ENCODE peak calls at places on chromosomes 5 and 9, in seven cellular contexts. C, W, E, F, U, G and V are unnamed samples.

GRCh38 chr9:22158983-22159382 is 149.9 kb upstream of the CDKN2B start:
- DNase-seq in C (peak; percentile 50), W (no peak), E (no peak), F (peak; percentile 66), U (no peak), G (peak; percentile 70), V (peak; percentile 18)

GRCh38 chr5:122694884-122695283 is 80.0 kb upstream of the SNX2 start:
- DNase-seq in C (no peak), W (no peak), E (no peak), F (no peak), U (no peak), G (no peak), V (no peak)

GRCh38 chr5:141883184-141883947 is 5.2 kb upstream of the PCDH1 start:
- DNase-seq in C (peak; percentile 58), W (no peak), E (no peak), F (no peak), U (no peak), G (no peak), V (no peak)

GRCh38 chr9:101311759-101312420 is 72.9 kb downstream of the BAAT start:
- DNase-seq in C (no peak), W (no peak), E (no peak), F (peak; percentile 54), U (peak; percentile 23), G (peak; percentile 44), V (no peak)

GRCh38 chr5:76175821-76176403 is 92.7 kb downstream of the SV2C start:
- DNase-seq in C (no peak), W (no peak), E (no peak), F (no peak), U (peak; percentile 64), G (no peak), V (no peak)

GRCh38 chr5:125326114-125326513 is 579.7 kb upstream of the ZNF608 start:
- DNase-seq in C (peak; percentile 86), W (no peak), E (no peak), F (peak; percentile 40), U (no peak), G (peak; percentile 46), V (peak; percentile 23)

GRCh38 chr5:43854697-43855292 is 251.8 kb downstream of the NNT start:
- DNase-seq in C (no peak), W (no peak), E (no peak), F (no peak), U (no peak), G (no peak), V (no peak)

GRCh38 chr5:78985407-78986223 is 505 bp upstream of the ARSB start:
- DNase-seq in C (peak; percentile 64), W (no peak), E (no peak), F (peak; percentile 62), U (no peak), G (peak; percentile 24), V (peak; percentile 45)

DNA sequence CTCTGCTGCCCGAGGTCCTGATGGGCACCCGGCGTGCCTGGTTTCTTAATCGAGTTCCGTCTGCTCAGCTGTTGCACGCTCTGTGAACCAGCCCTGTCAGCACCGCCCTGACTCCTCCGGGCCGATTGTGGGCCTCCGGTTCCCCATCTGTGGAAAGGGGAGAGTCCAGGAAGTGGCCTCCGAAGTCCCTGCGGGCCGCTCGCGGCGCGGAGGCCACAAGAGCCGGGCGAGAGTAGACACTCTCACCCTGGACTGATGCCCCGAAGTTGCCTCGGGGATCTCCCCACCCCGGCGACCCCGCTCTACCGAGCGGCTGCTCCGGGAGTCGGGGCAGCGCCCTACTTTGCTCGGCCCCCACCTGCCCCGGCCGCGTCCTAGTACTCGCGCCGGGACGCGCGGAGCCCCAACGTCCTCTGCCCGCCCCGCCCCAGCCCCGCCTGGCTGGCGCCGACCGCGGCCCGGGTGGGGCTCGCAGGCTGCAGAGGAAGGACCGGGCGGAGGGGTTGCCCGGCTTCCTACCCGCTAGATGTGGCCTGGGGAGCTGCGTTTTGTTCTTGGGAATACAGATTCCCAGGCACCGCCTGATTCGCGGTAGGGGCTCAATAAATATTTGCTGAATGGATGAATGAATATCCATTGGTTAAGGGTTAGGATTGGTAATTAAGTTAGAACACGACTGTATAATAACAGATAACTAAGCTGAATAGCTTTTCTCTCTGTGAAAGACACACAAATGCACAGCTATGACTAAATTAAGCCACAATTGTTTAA is 935 bp upstream of the ZNF367 start:
- DNase-seq in C (peak; percentile 42), W (no peak), E (peak; percentile 90), F (peak; percentile 62), U (no peak), G (peak; percentile 46), V (peak; percentile 86)
- TF ChIP-seq POLR2A in C (peak; percentile 6), W (no peak), E (peak; percentile 71), F (peak; percentile 50), U (peak; percentile 68), G (peak; percentile 45), V (peak; percentile 90)

GRCh38 chr9:136886610-136887597 is 588 bp downstream of the TRAF2 start:
- DNase-seq in C (peak; percentile 58), W (no peak), E (no peak), F (no peak), U (no peak), G (no peak), V (peak; percentile 44)
- H3K27ac ChIP-seq in C (peak overlapping the region; percentile 70), W (peak overlapping the region; percentile 80), E (peak overlapping the region; percentile 89), F (peak overlapping the region; percentile 80), U (peak overlapping the region; percentile 98), G (peak overlapping the region; percentile 62), V (peak overlapping the region; percentile 95)

GRCh38 chr5:160167623-160168165 is 48.4 kb upstream of the PWWP2A start:
- DNase-seq in C (no peak), W (no peak), E (no peak), F (no peak), U (no peak), G (no peak), V (no peak)

GRCh38 chr5:160166973-160167622 is 47.8 kb upstream of the PWWP2A start:
- DNase-seq in C (peak; percentile 37), W (no peak), E (no peak), F (no peak), U (no peak), G (no peak), V (no peak)

GRCh38 chr5:160166069-160166972 is 47.1 kb upstream of the PWWP2A start:
- DNase-seq in C (no peak), W (no peak), E (no peak), F (no peak), U (no peak), G (no peak), V (no peak)

GRCh38 chr5:160162910-160163309 is 43.7 kb upstream of the PWWP2A start:
- DNase-seq in C (no peak), W (no peak), E (no peak), F (no peak), U (no peak), G (no peak), V (no peak)

GRCh38 chr5:160165137-160166068 is 46.2 kb upstream of the PWWP2A start:
- DNase-seq in C (peak; percentile 95), W (peak; percentile 88), E (peak; percentile 93), F (peak; percentile 76), U (no peak), G (peak; percentile 79), V (peak; percentile 77)
- TF ChIP-seq POLR2A in C (no peak), W (no peak), E (no peak), F (no peak), U (no peak), G (peak; percentile 40), V (no peak)

DNA sequence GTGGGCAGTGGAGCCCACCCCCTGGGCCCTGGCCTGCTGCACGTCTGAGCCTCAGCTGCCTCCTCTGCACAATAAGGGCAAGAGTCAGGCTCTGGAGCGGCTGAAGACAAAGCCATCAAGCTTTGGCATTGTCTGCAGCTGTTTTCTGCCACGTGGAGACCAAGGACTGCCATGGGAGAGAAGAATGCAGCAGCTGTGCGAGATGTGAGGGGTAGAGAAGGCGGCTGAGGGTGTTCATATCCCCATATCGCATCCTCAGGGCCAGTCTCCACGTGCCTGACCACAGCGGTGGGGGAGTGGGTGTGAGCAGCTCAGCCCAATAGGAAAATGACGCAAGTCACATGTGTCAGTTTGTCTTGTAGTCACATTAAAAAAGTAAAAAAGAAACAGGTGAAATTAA is 6.8 kb downstream of the C1QTNF2 start:
- DNase-seq in C (no peak), W (no peak), E (no peak), F (no peak), U (no peak), G (no peak), V (no peak)
- H3K27ac ChIP-seq in C (no peak overlapping the region), W (peak overlapping the region; percentile 48), E (peak overlapping the region; percentile 46), F (no peak overlapping the region), U (no peak overlapping the region), G (peak overlapping the region; percentile 2), V (peak overlapping the region; percentile 54)

GRCh38 chr5:119360905-119361605 is 5.2 kb downstream of the TNFAIP8 start:
- DNase-seq in C (no peak), W (no peak), E (no peak), F (no peak), U (no peak), G (no peak), V (no peak)
- TF ChIP-seq POLR2A in C (no peak), W (no peak), E (no peak), F (no peak), U (no peak), G (no peak), V (no peak)

DNA sequence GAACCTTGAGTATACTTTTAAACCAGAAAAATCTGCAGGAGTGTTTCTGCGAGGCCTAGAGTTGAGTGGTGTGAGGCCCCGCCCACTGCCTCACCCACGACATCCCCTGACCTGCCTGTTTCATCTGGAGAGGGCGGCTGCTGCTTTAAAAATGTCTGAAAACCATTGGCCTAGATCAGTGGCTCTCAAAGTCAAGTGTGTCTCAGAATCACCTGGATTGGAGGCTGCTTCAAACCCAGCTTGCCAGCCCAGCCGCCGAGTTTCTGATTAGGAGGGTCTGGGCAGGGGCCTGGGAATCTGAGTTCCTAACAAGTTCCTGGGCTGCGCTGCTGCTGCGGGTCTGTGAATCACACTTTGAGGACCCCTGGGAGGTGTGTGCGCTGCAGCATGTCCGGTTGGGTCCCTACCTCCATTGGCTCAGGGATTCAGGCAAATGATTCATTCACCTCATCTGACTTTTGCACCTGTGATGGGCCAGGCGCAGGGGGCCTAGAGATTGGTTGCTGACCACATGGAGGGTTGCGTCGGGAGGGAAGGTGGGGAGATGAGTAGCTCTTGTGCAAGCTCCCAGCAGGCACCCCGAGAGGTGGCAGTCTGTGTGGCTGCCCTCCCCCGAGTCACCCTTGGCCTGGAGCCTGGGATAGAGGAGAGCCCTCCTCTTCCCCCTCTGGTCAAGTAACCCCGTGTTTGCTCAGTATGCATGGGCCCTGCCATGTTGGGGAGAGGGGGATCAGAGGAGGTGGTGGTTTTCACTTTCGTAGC is 27.6 kb upstream of the HMCN2 start:
- DNase-seq in C (no peak), W (no peak), E (no peak), F (no peak), U (no peak), G (no peak), V (no peak)
- H3K27ac ChIP-seq in C (no peak overlapping the region), W (no peak overlapping the region), E (no peak overlapping the region), F (no peak overlapping the region), U (no peak overlapping the region), G (no peak overlapping the region), V (peak overlapping the region; percentile 66)

DNA sequence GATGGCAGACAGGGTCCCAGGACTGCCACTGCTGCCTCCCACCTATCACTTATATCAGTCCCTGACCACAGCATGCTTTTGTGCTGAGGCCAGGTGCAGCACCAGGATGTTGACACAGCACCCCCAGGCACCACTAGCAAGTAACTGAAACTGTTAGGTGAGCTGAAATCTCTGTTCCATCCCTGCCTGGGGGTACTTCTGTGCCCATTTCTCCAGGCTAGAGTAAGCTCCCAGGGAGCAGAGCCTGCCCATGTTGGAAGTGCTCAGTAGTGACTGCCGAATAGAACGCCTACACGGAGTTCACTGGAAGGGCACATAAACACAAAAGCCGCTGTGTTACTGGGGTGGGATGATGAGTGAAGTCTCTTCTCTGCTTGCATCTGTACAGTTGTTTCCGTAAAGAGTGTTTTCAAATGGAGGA is 42.9 kb downstream of the POLR1E start:
- DNase-seq in C (no peak), W (no peak), E (no peak), F (no peak), U (no peak), G (no peak), V (peak; percentile 40)
- TF ChIP-seq POLR2A in C (no peak), W (no peak), E (no peak), F (no peak), U (no peak), G (no peak), V (no peak)